ENCODE peak calls at places on chromosomes 1 and 21, in four cellular contexts. J is SK-N-SH, B is GM23338, G is HFF-Myc. F is an unnamed sample.

GRCh38 chr1:8456306-8456912 is 138.5 kb downstream of the SLC45A1 start:
- DNase-seq in J (no peak), B (no peak), G (no peak), F (peak)

GRCh38 chr1:180327089-180327488 is 97.0 kb downstream of the LHX4 start:
- DNase-seq in J (no peak), B (no peak), G (no peak), F (no peak)

GRCh38 chr1:194104247-194104844 is 917.9 kb upstream of the B3GALT2 start:
- DNase-seq in J (no peak), B (no peak), G (no peak), F (no peak)

GRCh38 chr1:231803353-231803752 is 176.8 kb downstream of the DISC1 start:
- DNase-seq in J (no peak), B (no peak), G (no peak), F (no peak)

GRCh38 chr1:51627672-51628071 is 10.8 kb downstream of the OSBPL9 start:
- DNase-seq in J (peak), B (peak), G (no peak), F (no peak)

GRCh38 chr1:87495147-87495546 is 166.5 kb downstream of the LMO4 start:
- DNase-seq in J (no peak), B (peak), G (no peak), F (no peak)

GRCh38 chr1:232922475-232922874 is 27.9 kb upstream of the NTPCR start:
- DNase-seq in J (no peak), B (no peak), G (no peak), F (no peak)

GRCh38 chr1:201946224-201946908 is at the start of gene LMOD1:
- DNase-seq in J (peak), B (peak), G (no peak), F (peak)

GRCh38 chr1:11358991-11359390 is 86.0 kb downstream of the UBIAD1 start:
- DNase-seq in J (no peak), B (no peak), G (no peak), F (no peak)

GRCh38 chr1:60234761-60235160 is 161.2 kb upstream of the C1orf87 start:
- DNase-seq in J (no peak), B (no peak), G (no peak), F (no peak)

GRCh38 chr1:215992620-215993019 is 425.5 kb downstream of the KCTD3 start:
- DNase-seq in J (peak), B (peak), G (peak), F (peak)

GRCh38 chr1:245160976-245161375 is 6.2 kb downstream of the KIF26B start:
- DNase-seq in J (no peak), B (no peak), G (no peak), F (no peak)

GRCh38 chr1:182392045-182393028 is 747 bp upstream of the GLUL start:
- DNase-seq in J (no peak), B (peak), G (no peak), F (no peak)

GRCh38 chr21:33931799-33932390 is 16.3 kb upstream of the ATP5PO start:
- DNase-seq in J (no peak), B (no peak), G (no peak), F (no peak)

GRCh38 chr1:76124196-76124595 is 49.6 kb downstream of the ST6GALNAC3 start:
- DNase-seq in J (no peak), B (no peak), G (no peak), F (no peak)

GRCh38 chr1:224183591-224184312 is 712 bp downstream of the DEGS1 start:
- DNase-seq in J (peak), B (peak), G (peak), F (no peak)

GRCh38 chr21:22345624-22346023 is 1347.4 kb downstream of the NCAM2 start:
- DNase-seq in J (no peak), B (no peak), G (no peak), F (no peak)

GRCh38 chr1:27382950-27383627 is at the start of gene CD164L2:
- DNase-seq in J (peak), B (peak), G (no peak), F (no peak)

GRCh38 chr1:9835758-9836631 is 12.2 kb upstream of the CLSTN1 start:
- DNase-seq in J (peak), B (peak), G (no peak), F (no peak)

DNA sequence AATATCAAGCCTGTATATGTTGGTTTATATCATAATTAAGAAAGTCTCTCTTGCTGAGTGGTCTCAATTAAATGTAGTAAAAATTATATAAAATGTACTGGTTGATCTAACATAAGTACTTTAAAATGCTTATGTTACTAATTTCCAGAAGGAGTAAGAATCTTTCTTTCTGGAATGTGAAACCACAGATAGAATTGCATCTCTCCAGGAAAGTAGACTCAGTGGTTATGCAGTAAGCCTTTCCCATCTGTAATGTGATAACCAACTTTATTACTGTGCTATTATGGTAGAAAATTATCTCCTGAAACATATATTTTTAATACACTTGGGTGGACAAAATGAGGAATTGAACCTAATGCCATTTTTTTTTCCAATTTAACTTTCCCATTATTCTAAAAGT is 8.9 kb upstream of the RALGPS2 start:
- DNase-seq in J (no peak), B (no peak), G (no peak), F (no peak)
- H3K4me3 ChIP-seq in J (no peak), B (no peak), G (no peak), F (no peak)

GRCh38 chr1:110005971-110006370 is 21.4 kb downstream of the AHCYL1 start:
- DNase-seq in J (no peak), B (no peak), G (no peak), F (no peak)
- TF ChIP-seq CTCF in J (no peak), B (no peak), G (no peak), F (no peak)

GRCh38 chr21:38900499-38900898 is 94.8 kb downstream of the ETS2 start:
- DNase-seq in J (no peak), B (no peak), G (no peak), F (no peak)

GRCh38 chr21:38897532-38898421 is 92.0 kb downstream of the ETS2 start:
- DNase-seq in J (no peak), B (no peak), G (no peak), F (no peak)

GRCh38 chr21:38899277-38899947 is 93.7 kb downstream of the ETS2 start:
- DNase-seq in J (no peak), B (no peak), G (no peak), F (no peak)

GRCh38 chr21:38898422-38899098 is 92.8 kb downstream of the ETS2 start:
- DNase-seq in J (no peak), B (no peak), G (no peak), F (no peak)

DNA sequence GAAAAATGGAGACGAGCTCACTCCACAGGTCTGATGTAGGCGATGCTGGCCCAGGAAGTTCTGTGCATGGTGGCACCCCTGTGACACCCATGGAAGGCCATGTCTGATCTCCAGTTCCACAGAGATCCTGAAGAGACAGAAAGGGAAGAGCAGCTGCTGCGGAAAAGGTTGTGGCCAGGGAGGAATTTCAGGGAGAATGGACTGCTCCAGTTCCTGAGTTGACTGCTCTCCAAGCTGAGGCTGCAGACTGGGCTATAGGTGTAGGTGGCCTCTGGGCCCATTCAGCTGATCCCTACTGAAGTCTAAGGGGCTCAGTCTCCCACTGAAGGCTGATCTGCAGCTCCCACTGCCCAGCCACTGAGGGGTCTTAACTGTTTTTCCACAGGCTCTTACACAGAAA is 89.2 kb downstream of the ETS2 start:
- DNase-seq in J (no peak), B (no peak), G (no peak), F (no peak)
- H3K4me3 ChIP-seq in J (no peak), B (no peak), G (no peak), F (no peak)

DNA sequence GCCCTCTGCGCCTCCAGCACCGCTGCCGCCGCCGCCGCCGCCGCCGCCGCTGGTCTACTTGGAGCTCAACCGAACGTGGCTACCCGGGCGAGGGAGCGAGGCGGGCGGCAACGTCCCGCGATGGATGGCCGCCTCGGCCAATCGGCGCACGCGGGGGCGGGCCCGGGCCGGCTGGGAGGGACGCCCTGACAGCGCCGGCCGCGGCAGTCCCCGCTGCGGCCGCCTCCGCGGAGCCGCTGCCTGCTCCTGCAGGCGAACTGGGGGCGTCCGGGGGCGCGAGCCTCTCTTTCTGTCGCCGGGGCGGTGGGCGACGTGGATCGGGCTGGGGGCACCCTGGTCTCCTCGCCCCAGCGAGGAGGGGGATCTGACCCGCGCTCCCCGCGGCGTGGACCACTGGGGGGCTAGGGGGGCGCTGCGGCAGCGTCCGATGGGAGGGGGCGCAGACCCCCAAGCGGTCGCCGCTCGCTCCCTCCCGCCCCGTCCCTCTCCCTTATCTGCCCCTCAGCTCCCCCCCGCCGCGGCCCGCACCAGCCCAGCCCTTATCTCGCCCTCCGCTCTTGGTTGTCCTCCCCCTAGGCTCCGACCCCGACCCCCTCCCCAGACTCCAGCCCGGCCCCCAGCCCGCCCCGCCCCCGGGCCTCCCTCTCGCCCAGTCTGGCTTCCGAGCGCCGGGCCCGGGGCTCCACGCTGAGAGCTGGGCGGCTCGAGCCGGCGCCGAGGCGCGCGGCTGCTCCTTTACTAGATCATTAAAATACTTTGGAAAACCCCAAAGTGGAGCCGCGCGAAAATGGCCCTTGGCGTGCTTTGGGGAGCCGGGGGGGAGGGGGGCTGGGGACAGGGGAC is at the start of gene SSBP3:
- DNase-seq in J (peak), B (peak), G (peak), F (peak)
- TF ChIP-seq CTCF in J (peak), B (no peak), G (no peak), F (no peak)

GRCh38 chr1:155079487-155080249 is 1.0 kb downstream of the EFNA3 start:
- DNase-seq in J (peak), B (no peak), G (no peak), F (no peak)

GRCh38 chr1:155082941-155083541 is 4.4 kb downstream of the EFNA3 start:
- DNase-seq in J (no peak), B (no peak), G (no peak), F (no peak)

GRCh38 chr1:155080250-155081228 is 1.9 kb downstream of the EFNA3 start:
- DNase-seq in J (peak), B (peak), G (no peak), F (no peak)

GRCh38 chr1:155082301-155082940 is 3.8 kb downstream of the EFNA3 start:
- DNase-seq in J (no peak), B (no peak), G (no peak), F (no peak)

GRCh38 chr1:155081472-155082300 is 3.0 kb downstream of the EFNA3 start:
- DNase-seq in J (no peak), B (no peak), G (no peak), F (no peak)
- H3K4me3 ChIP-seq in J (no peak), B (peak), G (no peak), F (no peak)

GRCh38 chr1:199684686-199685273 is 342.7 kb upstream of the NR5A2 start:
- DNase-seq in J (peak), B (peak), G (peak), F (peak)
- TF ChIP-seq CTCF in J (peak), B (peak), G (peak), F (peak)

GRCh38 chr1:228304225-228304624 is 96.4 kb downstream of the OBSCN start:
- DNase-seq in J (no peak), B (no peak), G (no peak), F (no peak)

GRCh38 chr1:228303596-228303995 is 95.8 kb downstream of the OBSCN start:
- DNase-seq in J (no peak), B (no peak), G (no peak), F (no peak)

GRCh38 chr1:228306275-228307217 is 98.7 kb downstream of the OBSCN start:
- DNase-seq in J (peak), B (no peak), G (no peak), F (no peak)

GRCh38 chr1:228305721-228306152 is 97.9 kb downstream of the OBSCN start:
- DNase-seq in J (no peak), B (no peak), G (no peak), F (no peak)

DNA sequence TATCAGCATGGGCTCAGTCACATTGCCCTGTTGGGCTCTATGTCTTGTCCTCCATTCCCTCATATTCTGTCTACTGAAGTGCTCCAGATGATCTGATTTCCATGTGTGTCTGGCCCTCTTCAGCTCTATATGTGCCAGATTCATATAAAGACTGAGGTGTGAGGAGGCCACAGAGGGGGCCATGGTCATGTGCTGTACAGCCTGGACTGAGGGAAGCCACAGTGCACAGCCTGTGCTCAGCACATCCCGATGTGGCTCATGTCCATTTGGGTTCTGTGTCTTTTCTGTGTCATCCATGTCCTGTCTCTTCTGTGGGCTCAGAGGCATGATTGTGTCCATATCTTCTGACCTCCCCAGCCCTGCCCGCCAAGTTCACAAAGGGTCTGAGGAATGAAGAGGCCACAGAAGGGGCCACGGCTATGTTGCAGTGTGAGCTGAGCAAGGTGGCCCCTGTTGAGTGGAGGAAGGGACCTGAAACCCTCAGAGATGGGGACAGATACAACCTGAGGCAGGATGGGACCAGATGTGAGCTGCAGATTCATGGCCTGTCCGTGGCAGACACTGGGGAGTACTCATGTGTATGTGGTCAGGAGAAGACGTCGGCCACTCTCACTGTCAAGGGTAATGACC is 97.0 kb downstream of the OBSCN start:
- DNase-seq in J (no peak), B (no peak), G (no peak), F (no peak)
- H3K4me3 ChIP-seq in J (no peak), B (no peak), G (no peak), F (no peak)

DNA sequence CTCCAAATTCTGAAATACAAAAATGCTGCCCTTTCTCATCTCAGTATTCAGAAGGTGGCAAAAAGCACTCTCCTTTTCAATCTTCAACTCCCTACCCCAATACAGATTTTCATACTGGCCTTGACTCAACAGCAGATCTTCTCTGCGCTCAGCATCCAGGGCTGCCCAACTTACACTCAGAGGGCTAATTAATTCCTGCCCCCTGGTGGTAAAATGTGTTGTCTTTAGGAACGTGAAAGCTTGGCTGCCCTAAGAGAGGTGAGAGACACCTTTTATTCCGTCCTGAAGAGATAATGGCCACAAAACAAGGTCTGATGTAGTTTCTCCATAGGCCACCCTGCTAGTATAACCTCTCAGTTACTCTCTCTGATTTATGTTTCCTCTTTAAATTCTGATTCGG is 25.0 kb downstream of the KRTAP24-1 start:
- DNase-seq in J (peak), B (peak), G (peak), F (peak)
- TF ChIP-seq CTCF in J (peak), B (peak), G (peak), F (peak)